ENCODE peak calls at places on chromosomes 12 and 14, in nine cellular contexts. P is B cell; G is T-helper 9 cell; H is AG20443; V is RPMI7951; O is H4; W is NCI-H345; N is HCEC 1CT; B is stimulated activated CD4-positive, alpha-beta T cell treated with anti-CD3 and anti-CD28 coated beads, Interleukin-4, amount 100 ng/mL, for 4 hours. L is an unnamed sample.

GRCh38 chr12:124916370-124917134 is 2.1 kb upstream of the UBC start:
- DNase-seq in P (no peak), G (no peak), H (peak), V (peak), O (peak), W (no peak), N (peak), B (peak), L (no peak)

GRCh38 chr12:49881400-49882247 is 22.1 kb downstream of the FAIM2 start:
- DNase-seq in P (no peak), G (no peak), H (no peak), V (no peak), O (no peak), W (no peak), N (no peak), B (no peak), L (no peak)

GRCh38 chr14:47392351-47392750 is 283.1 kb downstream of the MDGA2 start:
- DNase-seq in P (no peak), G (no peak), H (no peak), V (no peak), O (no peak), W (no peak), N (no peak), B (no peak), L (no peak)

GRCh38 chr12:93699271-93700141 is 22.3 kb downstream of the CRADD start:
- DNase-seq in P (no peak), G (no peak), H (no peak), V (peak), O (peak), W (peak), N (peak), B (no peak), L (peak)

GRCh38 chr12:76942276-76942675 is 63.5 kb upstream of the CSRP2 start:
- DNase-seq in P (no peak), G (no peak), H (peak), V (peak), O (no peak), W (no peak), N (peak), B (no peak), L (no peak)

GRCh38 chr14:100592461-100592871 is 5.2 kb upstream of the BEGAIN start:
- DNase-seq in P (no peak), G (no peak), H (no peak), V (no peak), O (no peak), W (no peak), N (no peak), B (no peak), L (no peak)

GRCh38 chr14:90785474-90785873 is 30.8 kb downstream of the TTC7B start:
- DNase-seq in P (no peak), G (no peak), H (no peak), V (peak), O (no peak), W (no peak), N (no peak), B (no peak), L (no peak)

GRCh38 chr14:102510616-102511520 is 1.3 kb upstream of the ANKRD9 start:
- DNase-seq in P (peak), G (no peak), H (no peak), V (no peak), O (no peak), W (no peak), N (no peak), B (no peak), L (peak)

GRCh38 chr14:29442720-29443119 is 484.9 kb downstream of the PRKD1 start:
- DNase-seq in P (no peak), G (no peak), H (peak), V (peak), O (peak), W (no peak), N (peak), B (no peak), L (no peak)

GRCh38 chr12:124523071-124523470 is 44.3 kb downstream of the NCOR2 start:
- DNase-seq in P (no peak), G (no peak), H (no peak), V (peak), O (peak), W (peak), N (no peak), B (no peak), L (no peak)

GRCh38 chr12:20451759-20452158 is 83.4 kb downstream of the PDE3A start:
- DNase-seq in P (no peak), G (no peak), H (peak), V (peak), O (no peak), W (no peak), N (peak), B (no peak), L (no peak)

GRCh38 chr12:30985814-30986452 is 59.4 kb downstream of the TSPAN11 start:
- DNase-seq in P (peak), G (no peak), H (peak), V (peak), O (peak), W (peak), N (peak), B (no peak), L (peak)

GRCh38 chr14:69715725-69716482 is 51.0 kb upstream of the SRSF5 start:
- DNase-seq in P (no peak), G (no peak), H (peak), V (peak), O (peak), W (peak), N (peak), B (no peak), L (no peak)

GRCh38 chr14:24392327-24393098 is 6.3 kb upstream of the NYNRIN start:
- DNase-seq in P (no peak), G (no peak), H (no peak), V (no peak), O (no peak), W (peak), N (peak), B (no peak), L (no peak)